ENCODE peak calls at places on chromosomes 12 and 14, in nine cellular contexts. K is AG10803; L is HTR-8/SVneo; A is immature natural killer cell; X is naive thymus-derived CD8-positive, alpha-beta T cell; G is iris pigment epithelial cell; J is midbrain; Y is stimulated activated CD8-positive, alpha-beta memory T cell treated with anti-CD3 and anti-CD28 coated beads, Interleukin-12 subunit alpha, Interleukin-12 subunit beta, amount 100 ng/mL, for 4 hours; E is HEK293T. B is an unnamed sample.

GRCh38 chr14:92500491-92500941 is 13.1 kb upstream of the RIN3 start:
- DNase-seq in X (no peak), E (no peak), G (no peak), Y (no peak), J (peak), L (no peak), A (no peak), K (no peak), B (peak)

GRCh38 chr14:99780690-99781089 is 12.5 kb upstream of the EML1 start:
- DNase-seq in A (no peak), Y (no peak), G (no peak), J (no peak), X (no peak), L (no peak), E (no peak), K (no peak), B (no peak)

GRCh38 chr12:54392485-54393349 is 8.2 kb upstream of the ZNF385A start:
- DNase-seq in K (no peak), Y (no peak), J (no peak), G (no peak), E (no peak), L (no peak), X (no peak), A (no peak), B (no peak)

GRCh38 chr14:23567186-23568020 is at the start of gene AP1G2:
- DNase-seq in A (peak), L (peak), K (peak), Y (peak), G (peak), J (peak), E (peak), X (peak), B (peak)

GRCh38 chr12:7141351-7142005 is 11.3 kb downstream of the CLSTN3 start:
- DNase-seq in Y (no peak), E (no peak), X (no peak), J (no peak), L (no peak), G (no peak), A (no peak), K (no peak), B (no peak)

GRCh38 chr14:34355584-34356266 is 106.3 kb downstream of the SPTSSA start:
- DNase-seq in G (peak), X (no peak), A (no peak), E (no peak), Y (no peak), J (no peak), L (no peak), K (peak), B (peak)

GRCh38 chr14:95784137-95784536 is 70.2 kb upstream of the TCL1A start:
- DNase-seq in A (no peak), E (peak), K (peak), X (no peak), L (peak), Y (no peak), J (no peak), G (peak), B (peak)

GRCh38 chr12:66423290-66423689 is 121.0 kb downstream of the HELB start:
- DNase-seq in K (no peak), L (no peak), E (no peak), Y (no peak), X (no peak), A (no peak), G (no peak), J (no peak), B (peak)

GRCh38 chr12:50934981-50935807 is 17.1 kb upstream of the HIGD1C start:
- DNase-seq in J (no peak), Y (no peak), E (no peak), A (no peak), X (no peak), L (no peak), G (peak), K (peak), B (no peak)

GRCh38 chr14:98945611-98946570 is 326.1 kb downstream of the BCL11B start:
- DNase-seq in X (no peak), J (no peak), E (no peak), Y (no peak), L (no peak), G (no peak), K (no peak), A (no peak), B (no peak)

GRCh38 chr14:24372701-24373416 is 4.9 kb downstream of the NFATC4 start:
- DNase-seq in E (no peak), L (no peak), X (no peak), A (no peak), J (no peak), G (peak), K (no peak), Y (no peak), B (peak)

B was measured in SK-MEL-5.